ENCODE peak calls at places on chromosomes 4 and X, in four cellular contexts. E is anterior cingulate cortex; Z is activated naive CD8-positive, alpha-beta T cell treated with anti-CD3 and anti-CD28 coated beads, Interleukin-2, amount 50 U/mL, for 24 hours; F is NCI-H1092 treated with DMSO at 0.1 percent for 48 hours. J is an unnamed sample.

GRCh38 chr4:123892997-123893745 is 496.6 kb downstream of the SPRY1 start:
- DNase-seq in F (no peak), Z (no peak), E (no peak), J (no peak)

GRCh38 chrX:40172169-40172979 is 74.6 kb upstream of the BCOR start:
- DNase-seq in E (peak; percentile 14), Z (peak; percentile 48), F (peak; percentile 73), J (no peak)

GRCh38 chrX:71163010-71163409 is 18.4 kb downstream of the NLGN3 start:
- DNase-seq in E (peak; percentile 49), Z (no peak), F (no peak), J (no peak)

GRCh38 chr4:8235224-8235623 is 34.3 kb upstream of the HTRA3 start:
- DNase-seq in F (no peak), E (no peak), Z (no peak), J (no peak)

GRCh38 chr4:65559270-65559669 is 111.0 kb downstream of the EPHA5 start:
- DNase-seq in F (peak; percentile 55), E (no peak), Z (no peak), J (no peak)

GRCh38 chr4:155629183-155629825 is 37.3 kb upstream of the GUCY1A1 start:
- DNase-seq in F (no peak), E (no peak), Z (no peak), J (no peak)

GRCh38 chrX:48813605-48814004 is 11.7 kb downstream of the HDAC6 start:
- DNase-seq in Z (no peak), E (no peak), F (no peak), J (no peak)

GRCh38 chr4:36042122-36042970 is 202.0 kb downstream of the ARAP2 start:
- DNase-seq in Z (no peak), F (no peak), E (no peak), J (no peak)

GRCh38 chr4:15455290-15455689 is 14.4 kb upstream of the CC2D2A start:
- DNase-seq in Z (no peak), E (no peak), F (no peak), J (no peak)

GRCh38 chr4:180541678-180542077 is 1701.5 kb upstream of the TENM3 start:
- DNase-seq in F (no peak), E (no peak), Z (no peak), J (no peak)

GRCh38 chrX:13570245-13570573 is 808 bp downstream of the EGFL6 start:
- DNase-seq in Z (no peak), E (no peak), F (peak; percentile 2), J (peak; percentile 24)

GRCh38 chr4:155809835-155810234 is 51.0 kb downstream of the GUCY1B1 start:
- DNase-seq in F (peak; percentile 46), E (no peak), Z (peak; percentile 7), J (peak; percentile 30)

GRCh38 chr4:139654516-139654915 is 11.1 kb upstream of the MGST2 start:
- DNase-seq in Z (no peak), F (no peak), E (no peak), J (no peak)

GRCh38 chr4:77332696-77333270 is 175.8 kb downstream of the CCNG2 start:
- DNase-seq in E (no peak), F (no peak), Z (no peak), J (no peak)

GRCh38 chrX:7334253-7334935 is 186.4 kb upstream of the PUDP start:
- DNase-seq in F (no peak), Z (no peak), E (no peak), J (no peak)

GRCh38 chrX:133859860-133860259 is 125.5 kb downstream of the GPC3 start:
- DNase-seq in F (peak; percentile 56), Z (no peak), E (no peak), J (no peak)

GRCh38 chr4:98626350-98626749 is 32.1 kb downstream of the TSPAN5 start:
- DNase-seq in E (no peak), F (no peak), Z (no peak), J (no peak)

GRCh38 chr4:83223781-83224180 is 60.8 kb downstream of the COQ2 start:
- DNase-seq in Z (no peak), F (no peak), E (no peak), J (no peak)

GRCh38 chrX:46547857-46548256 is 2.6 kb upstream of the ZNF674 start:
- DNase-seq in E (no peak), F (no peak), Z (no peak), J (no peak)

GRCh38 chr4:111994392-111994791 is 150.9 kb upstream of the FAM241A start:
- DNase-seq in E (no peak), F (no peak), Z (no peak), J (no peak)

GRCh38 chr4:10578027-10578426 is 106.5 kb downstream of the CLNK start:
- DNase-seq in F (no peak), Z (no peak), E (no peak), J (no peak)

GRCh38 chr4:121706595-121707021 is 9.8 kb upstream of the ANXA5 start:
- DNase-seq in E (no peak), Z (peak; percentile 66), F (no peak), J (no peak)

GRCh38 chrX:41391606-41392005 is 55.5 kb upstream of the NYX start:
- DNase-seq in F (no peak), E (no peak), Z (no peak), J (no peak)

GRCh38 chr4:111434581-111434980 is 710.7 kb upstream of the FAM241A start:
- DNase-seq in Z (no peak), F (no peak), E (no peak), J (no peak)

GRCh38 chr4:165844151-165844550 is 28.9 kb upstream of the TLL1 start:
- DNase-seq in F (peak; percentile 92), E (no peak), Z (no peak), J (no peak)

GRCh38 chr4:8459867-8460453 is 19.4 kb downstream of the TRMT44 start:
- DNase-seq in E (no peak), F (no peak), Z (no peak), J (no peak)

GRCh38 chr4:152663203-152664066 is 16.4 kb downstream of the TMEM154 start:
- DNase-seq in Z (no peak), E (no peak), F (no peak), J (no peak)

GRCh38 chrX:107429090-107429489 is 20.4 kb upstream of the FRMPD3 start:
- DNase-seq in F (peak; percentile 15), E (no peak), Z (peak; percentile 30), J (no peak)

GRCh38 chrX:23745786-23746185 is 2.7 kb upstream of the ACOT9 start:
- DNase-seq in E (no peak), Z (no peak), F (no peak), J (no peak)

J was measured in GM13976.